ENCODE peak calls at places on chromosomes 6 and 20, in nine cellular contexts. Y is keratinocyte, S is fibroblast of villous mesenchyme, K is osteocyte, H is fibroblast of pulmonary artery, D is Peyer's patch, I is GM20000, R is mucosa of descending colon, G is astrocyte of the cerebellum. N is an unnamed sample.

GRCh38 chr6:22899446-22899845 is 330.1 kb downstream of the HDGFL1 start:
- DNase-seq in Y (no peak), S (no peak), K (no peak), H (peak; percentile 25), D (no peak), I (no peak), R (no peak), G (no peak), N (no peak)

GRCh38 chr20:54017846-54018245 is 52.5 kb downstream of the BCAS1 start:
- DNase-seq in Y (no peak), S (no peak), K (no peak), H (no peak), D (no peak), I (peak; percentile 62), R (no peak), G (no peak), N (no peak)

GRCh38 chr20:58603656-58604184 is 47.4 kb upstream of the STX16 start:
- DNase-seq in Y (no peak), S (peak; percentile 34), K (no peak), H (peak; percentile 38), D (no peak), I (no peak), R (no peak), G (no peak), N (no peak)

GRCh38 chr20:38298768-38299288 is 5.1 kb upstream of the BPI start:
- DNase-seq in Y (no peak), S (peak; percentile 78), K (no peak), H (peak; percentile 92), D (no peak), I (no peak), R (peak; percentile 49), G (no peak), N (no peak)

GRCh38 chr6:115838763-115839401 is 221.8 kb downstream of the FRK start:
- DNase-seq in Y (no peak), S (peak; percentile 10), K (no peak), H (peak; percentile 38), D (no peak), I (peak; percentile 67), R (no peak), G (no peak), N (peak; percentile 5)

GRCh38 chr6:167746377-167747151 is 80.1 kb upstream of the AFDN start:
- DNase-seq in Y (no peak), S (no peak), K (no peak), H (no peak), D (no peak), I (no peak), R (no peak), G (no peak), N (no peak)

GRCh38 chr6:39416728-39417127 is 94.2 kb upstream of the KCNK16 start:
- DNase-seq in Y (peak; percentile 66), S (peak; percentile 69), K (peak; percentile 93), H (peak; percentile 74), D (no peak), I (no peak), R (no peak), G (peak; percentile 51), N (no peak)

GRCh38 chr20:34375977-34376430 is 12.9 kb downstream of the ITCH start:
- DNase-seq in Y (no peak), S (peak; percentile 57), K (no peak), H (no peak), D (no peak), I (no peak), R (no peak), G (no peak), N (no peak)

GRCh38 chr6:37309059-37309458 is 44.7 kb upstream of the RNF8 start:
- DNase-seq in Y (no peak), S (no peak), K (no peak), H (no peak), D (no peak), I (no peak), R (no peak), G (no peak), N (no peak)

GRCh38 chr6:43878823-43879495 is 108.9 kb downstream of the VEGFA start:
- DNase-seq in Y (no peak), S (no peak), K (no peak), H (no peak), D (no peak), I (no peak), R (peak; percentile 42), G (no peak), N (no peak)

GRCh38 chr6:100461273-100461919 is 3.3 kb downstream of the SIM1 start:
- DNase-seq in Y (no peak), S (no peak), K (no peak), H (no peak), D (no peak), I (no peak), R (no peak), G (no peak), N (no peak)

GRCh38 chr6:73348550-73349204 is 5.4 kb downstream of the DPPA5 start:
- DNase-seq in Y (no peak), S (no peak), K (no peak), H (no peak), D (no peak), I (no peak), R (no peak), G (no peak), N (no peak)

GRCh38 chr20:40959325-40960092 is 69.1 kb upstream of the TOP1 start:
- DNase-seq in Y (no peak), S (no peak), K (peak; percentile 57), H (no peak), D (peak; percentile 6), I (no peak), R (no peak), G (no peak), N (no peak)

GRCh38 chr20:19048898-19049889 is 163.2 kb upstream of the SLC24A3 start:
- DNase-seq in Y (no peak), S (no peak), K (no peak), H (no peak), D (peak; percentile 39), I (no peak), R (peak; percentile 31), G (no peak), N (no peak)

GRCh38 chr6:31814677-31815024 is 432 bp downstream of the HSPA1L start:
- DNase-seq in Y (no peak), S (peak; percentile 99), K (peak; percentile 88), H (peak; percentile 98), D (peak; percentile 93), I (peak; percentile 78), R (peak; percentile 93), G (peak; percentile 96), N (no peak)

GRCh38 chr20:57901526-57901925 is 191.7 kb upstream of the PMEPA1 start:
- DNase-seq in Y (no peak), S (no peak), K (no peak), H (no peak), D (no peak), I (no peak), R (no peak), G (no peak), N (no peak)

GRCh38 chr20:12305555-12305954 is 387.9 kb downstream of the BTBD3 start:
- DNase-seq in Y (no peak), S (no peak), K (no peak), H (no peak), D (no peak), I (no peak), R (no peak), G (no peak), N (no peak)

GRCh38 chr6:164152611-164153010 is 738.1 kb downstream of the QKI start:
- DNase-seq in Y (no peak), S (no peak), K (no peak), H (no peak), D (no peak), I (no peak), R (no peak), G (no peak), N (no peak)

DNA sequence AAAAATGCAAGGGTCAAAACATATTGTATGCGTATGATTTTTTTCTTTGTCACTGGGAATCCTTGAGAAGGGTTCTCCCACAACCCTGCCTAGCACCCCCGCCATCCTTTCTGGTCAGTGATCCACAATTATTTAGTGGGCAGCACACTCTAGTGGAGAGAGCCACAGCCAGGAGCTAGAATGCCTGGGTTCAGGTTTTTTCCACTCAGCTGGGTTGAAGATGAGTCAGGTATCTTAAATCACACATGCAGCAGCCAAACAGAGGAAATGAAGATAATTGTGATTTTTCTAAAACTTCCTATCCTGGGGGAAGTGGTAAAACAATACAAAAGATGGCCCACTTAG is 243.1 kb downstream of the PKHD1 start:
- DNase-seq in Y (no peak), S (no peak), K (no peak), H (no peak), D (no peak), I (no peak), R (no peak), G (no peak), N (no peak)
- TF ChIP-seq CTCF in Y (no peak), S (no peak), K (peak; percentile 60), H (no peak), D (no peak), I (no peak), R (no peak), G (no peak), N (no peak)

DNA sequence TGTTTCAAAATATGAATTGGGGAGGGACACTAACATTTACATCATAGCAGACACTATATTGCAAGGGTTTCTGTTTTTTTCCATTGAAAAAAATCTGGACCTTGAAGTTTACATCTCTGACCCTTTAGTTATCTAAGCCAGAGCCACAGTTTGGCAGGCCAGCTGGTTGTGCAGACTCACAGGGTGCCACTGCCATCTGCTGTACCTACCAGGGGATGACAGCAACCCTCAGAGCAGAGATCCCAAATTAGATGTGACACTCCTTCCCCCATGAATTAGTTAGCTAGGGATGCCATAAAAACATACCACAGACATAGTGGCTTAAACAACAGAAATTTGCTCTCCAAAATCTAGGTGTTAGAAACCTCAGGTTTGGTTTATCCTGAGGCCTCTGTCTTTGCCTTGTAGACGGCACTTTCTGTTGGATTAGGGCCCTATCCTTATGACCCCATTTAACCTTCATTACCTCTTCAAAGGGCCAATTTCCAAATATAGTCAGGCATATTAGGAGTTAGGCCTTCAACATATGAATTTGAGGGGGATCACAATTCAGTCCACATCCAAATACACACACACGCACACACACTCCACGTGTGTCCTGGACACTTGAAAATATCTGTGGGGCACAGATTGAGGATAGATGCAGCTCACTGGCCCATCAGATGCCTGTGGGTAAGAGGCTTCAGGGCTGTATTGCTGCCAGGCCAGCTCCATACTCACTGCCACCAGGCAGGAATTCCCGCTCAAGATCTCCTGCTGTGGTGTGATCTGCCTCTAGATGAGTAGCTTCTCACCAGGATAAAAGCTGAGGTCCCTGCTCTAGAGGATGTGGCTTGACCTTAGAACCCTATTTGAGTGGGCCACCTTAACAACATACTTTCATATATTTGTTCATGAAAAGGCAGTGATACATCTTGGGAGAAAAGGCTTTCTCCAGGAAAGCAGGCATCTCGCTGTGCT is 166.1 kb upstream of the RNF217 start:
- DNase-seq in Y (no peak), S (peak; percentile 15), K (no peak), H (peak; percentile 35), D (no peak), I (no peak), R (peak; percentile 16), G (peak; percentile 41), N (no peak)
- TF ChIP-seq CTCF in Y (peak; percentile 70), S (peak; percentile 50), K (peak; percentile 90), H (peak; percentile 51), D (no peak), I (no peak), R (no peak), G (peak; percentile 84), N (no peak)

GRCh38 chr6:125781307-125781868 is 9.4 kb upstream of the NCOA7 start:
- DNase-seq in Y (no peak), S (peak; percentile 43), K (no peak), H (peak; percentile 46), D (no peak), I (peak; percentile 49), R (no peak), G (no peak), N (no peak)
- TF ChIP-seq CTCF in Y (no peak), S (peak; percentile 13), K (peak; percentile 49), H (no peak), D (no peak), I (peak; percentile 13), R (no peak), G (peak; percentile 7), N (no peak)

GRCh38 chr6:97705568-97705967 is 422.6 kb upstream of the MMS22L start:
- DNase-seq in Y (no peak), S (no peak), K (no peak), H (peak; percentile 3), D (no peak), I (no peak), R (no peak), G (no peak), N (no peak)
- TF ChIP-seq CTCF in Y (peak; percentile 34), S (no peak), K (peak; percentile 39), H (peak; percentile 16), D (no peak), I (no peak), R (no peak), G (peak; percentile 57), N (no peak)